ENCODE peak calls at places on chromosome 15, in nine cellular contexts. One of them, this sample, is unnamed.

GRCh38 chr15:47551079-47551478 is 166.2 kb upstream of the SEMA6D start:
- DNase-seq in HTR-8/SVneo: no peak
- DNase-seq in cardiac muscle cell: no peak
- DNase-seq in naive thymus-derived CD4-positive, alpha-beta T cell: no peak
- DNase-seq in head of caudate nucleus: peak
- DNase-seq in NCI-H2029: no peak
- DNase-seq in activated T-helper 1 cell treated with anti-CD3 and anti-CD28 coated beads, Interleukin-2, amount 50 U/mL, for 16 hours: no peak
- DNase-seq in fibroblast of the aortic adventitia: no peak
- DNase-seq in stimulated activated naive B cell treated with anti-CD40 and anti-IgM and Interleukin-4, amounts not matched to agents 10 μg/mL and 1 μg/mL and 100 μg/mL, for 72 hours: no peak
- DNase-seq in this sample: no peak

GRCh38 chr15:80558631-80559319 is 136.3 kb upstream of the ABHD17C start:
- DNase-seq in activated T-helper 1 cell treated with anti-CD3 and anti-CD28 coated beads, Interleukin-2, amount 50 U/mL, for 16 hours: no peak
- DNase-seq in fibroblast of the aortic adventitia: no peak
- DNase-seq in naive thymus-derived CD4-positive, alpha-beta T cell: no peak
- DNase-seq in NCI-H2029: no peak
- DNase-seq in stimulated activated naive B cell treated with anti-CD40 and anti-IgM and Interleukin-4, amounts not matched to agents 10 μg/mL and 1 μg/mL and 100 μg/mL, for 72 hours: no peak
- DNase-seq in cardiac muscle cell: no peak
- DNase-seq in HTR-8/SVneo: no peak
- DNase-seq in head of caudate nucleus: no peak
- DNase-seq in this sample: no peak

GRCh38 chr15:63203451-63204090 is 14.2 kb downstream of the RAB8B start:
- DNase-seq in head of caudate nucleus: no peak
- DNase-seq in stimulated activated naive B cell treated with anti-CD40 and anti-IgM and Interleukin-4, amounts not matched to agents 10 μg/mL and 1 μg/mL and 100 μg/mL, for 72 hours: peak
- DNase-seq in naive thymus-derived CD4-positive, alpha-beta T cell: peak
- DNase-seq in cardiac muscle cell: no peak
- DNase-seq in activated T-helper 1 cell treated with anti-CD3 and anti-CD28 coated beads, Interleukin-2, amount 50 U/mL, for 16 hours: no peak
- DNase-seq in HTR-8/SVneo: no peak
- DNase-seq in fibroblast of the aortic adventitia: no peak
- DNase-seq in NCI-H2029: no peak
- DNase-seq in this sample: no peak

GRCh38 chr15:78197632-78198031 is 36.7 kb downstream of the ACSBG1 start:
- DNase-seq in stimulated activated naive B cell treated with anti-CD40 and anti-IgM and Interleukin-4, amounts not matched to agents 10 μg/mL and 1 μg/mL and 100 μg/mL, for 72 hours: no peak
- DNase-seq in head of caudate nucleus: no peak
- DNase-seq in activated T-helper 1 cell treated with anti-CD3 and anti-CD28 coated beads, Interleukin-2, amount 50 U/mL, for 16 hours: no peak
- DNase-seq in fibroblast of the aortic adventitia: no peak
- DNase-seq in cardiac muscle cell: no peak
- DNase-seq in naive thymus-derived CD4-positive, alpha-beta T cell: no peak
- DNase-seq in NCI-H2029: no peak
- DNase-seq in HTR-8/SVneo: no peak
- DNase-seq in this sample: no peak

GRCh38 chr15:79380755-79381499 is 51.2 kb upstream of the MINAR1 start:
- DNase-seq in fibroblast of the aortic adventitia: peak
- DNase-seq in activated T-helper 1 cell treated with anti-CD3 and anti-CD28 coated beads, Interleukin-2, amount 50 U/mL, for 16 hours: peak
- DNase-seq in head of caudate nucleus: peak
- DNase-seq in naive thymus-derived CD4-positive, alpha-beta T cell: peak
- DNase-seq in stimulated activated naive B cell treated with anti-CD40 and anti-IgM and Interleukin-4, amounts not matched to agents 10 μg/mL and 1 μg/mL and 100 μg/mL, for 72 hours: peak
- DNase-seq in HTR-8/SVneo: peak
- DNase-seq in NCI-H2029: peak
- DNase-seq in cardiac muscle cell: peak
- DNase-seq in this sample: peak

GRCh38 chr15:99566157-99566900 is 545 bp downstream of the MEF2A start:
- DNase-seq in fibroblast of the aortic adventitia: no peak
- DNase-seq in NCI-H2029: no peak
- DNase-seq in stimulated activated naive B cell treated with anti-CD40 and anti-IgM and Interleukin-4, amounts not matched to agents 10 μg/mL and 1 μg/mL and 100 μg/mL, for 72 hours: peak
- DNase-seq in HTR-8/SVneo: peak
- DNase-seq in naive thymus-derived CD4-positive, alpha-beta T cell: peak
- DNase-seq in activated T-helper 1 cell treated with anti-CD3 and anti-CD28 coated beads, Interleukin-2, amount 50 U/mL, for 16 hours: peak
- DNase-seq in cardiac muscle cell: no peak
- DNase-seq in head of caudate nucleus: no peak
- DNase-seq in this sample: no peak

GRCh38 chr15:59296181-59296617 is 76.5 kb downstream of the MYO1E start:
- DNase-seq in stimulated activated naive B cell treated with anti-CD40 and anti-IgM and Interleukin-4, amounts not matched to agents 10 μg/mL and 1 μg/mL and 100 μg/mL, for 72 hours: no peak
- DNase-seq in head of caudate nucleus: no peak
- DNase-seq in fibroblast of the aortic adventitia: peak
- DNase-seq in cardiac muscle cell: peak
- DNase-seq in HTR-8/SVneo: no peak
- DNase-seq in NCI-H2029: no peak
- DNase-seq in naive thymus-derived CD4-positive, alpha-beta T cell: no peak
- DNase-seq in activated T-helper 1 cell treated with anti-CD3 and anti-CD28 coated beads, Interleukin-2, amount 50 U/mL, for 16 hours: no peak
- DNase-seq in this sample: no peak

GRCh38 chr15:44340410-44340809 is 51.9 kb downstream of the GOLM2 start:
- DNase-seq in stimulated activated naive B cell treated with anti-CD40 and anti-IgM and Interleukin-4, amounts not matched to agents 10 μg/mL and 1 μg/mL and 100 μg/mL, for 72 hours: no peak
- DNase-seq in cardiac muscle cell: peak
- DNase-seq in NCI-H2029: no peak
- DNase-seq in head of caudate nucleus: no peak
- DNase-seq in naive thymus-derived CD4-positive, alpha-beta T cell: no peak
- DNase-seq in HTR-8/SVneo: peak
- DNase-seq in activated T-helper 1 cell treated with anti-CD3 and anti-CD28 coated beads, Interleukin-2, amount 50 U/mL, for 16 hours: no peak
- DNase-seq in fibroblast of the aortic adventitia: peak
- DNase-seq in this sample: no peak

GRCh38 chr15:89116404-89116803 is 28.1 kb downstream of the ABHD2 start:
- DNase-seq in head of caudate nucleus: no peak
- DNase-seq in HTR-8/SVneo: no peak
- DNase-seq in stimulated activated naive B cell treated with anti-CD40 and anti-IgM and Interleukin-4, amounts not matched to agents 10 μg/mL and 1 μg/mL and 100 μg/mL, for 72 hours: no peak
- DNase-seq in fibroblast of the aortic adventitia: no peak
- DNase-seq in NCI-H2029: peak
- DNase-seq in naive thymus-derived CD4-positive, alpha-beta T cell: no peak
- DNase-seq in activated T-helper 1 cell treated with anti-CD3 and anti-CD28 coated beads, Interleukin-2, amount 50 U/mL, for 16 hours: no peak
- DNase-seq in cardiac muscle cell: no peak
- DNase-seq in this sample: no peak